ENCODE peak calls at places on chromosomes 3 and 15, in four cellular contexts. One of them, this sample, is unnamed.

GRCh38 chr15:77346637-77347036 is 73.3 kb downstream of the PEAK1 start:
- DNase-seq in natural killer cell: no peak
- DNase-seq in ovary: no peak
- DNase-seq in prostate gland: no peak
- DNase-seq in this sample: no peak

GRCh38 chr3:45807645-45808540 is 11.6 kb upstream of the SLC6A20 start:
- DNase-seq in prostate gland: no peak
- DNase-seq in ovary: no peak
- DNase-seq in natural killer cell: no peak
- DNase-seq in this sample: no peak

GRCh38 chr3:79846148-79846933 is 78.5 kb upstream of the ROBO1 start:
- DNase-seq in ovary: no peak
- DNase-seq in natural killer cell: no peak
- DNase-seq in prostate gland: no peak
- DNase-seq in this sample: no peak

GRCh38 chr3:29635888-29636287 is 355.0 kb downstream of the RBMS3 start:
- DNase-seq in prostate gland: no peak
- DNase-seq in natural killer cell: no peak
- DNase-seq in ovary: no peak
- DNase-seq in this sample: no peak

GRCh38 chr3:43001094-43001553 is 22.0 kb downstream of the GASK1A start:
- DNase-seq in prostate gland: peak; percentile 65
- DNase-seq in natural killer cell: no peak
- DNase-seq in ovary: peak; percentile 94
- DNase-seq in this sample: no peak

GRCh38 chr3:197753263-197753662 is 3.6 kb downstream of the FYTTD1 start:
- DNase-seq in natural killer cell: no peak
- DNase-seq in prostate gland: no peak
- DNase-seq in ovary: no peak
- DNase-seq in this sample: no peak

GRCh38 chr3:27224197-27224596 is 145.0 kb downstream of the NEK10 start:
- DNase-seq in prostate gland: no peak
- DNase-seq in ovary: no peak
- DNase-seq in natural killer cell: no peak
- DNase-seq in this sample: no peak

GRCh38 chr3:197406266-197406665 is 107.9 kb upstream of the DLG1 start:
- DNase-seq in ovary: no peak
- DNase-seq in natural killer cell: no peak
- DNase-seq in prostate gland: no peak
- DNase-seq in this sample: no peak

GRCh38 chr3:140537075-140537474 is 140.8 kb upstream of the TRIM42 start:
- DNase-seq in ovary: no peak
- DNase-seq in prostate gland: no peak
- DNase-seq in natural killer cell: no peak
- DNase-seq in this sample: no peak

GRCh38 chr3:105835606-105836005 is 33.2 kb downstream of the CBLB start:
- DNase-seq in natural killer cell: no peak
- DNase-seq in ovary: no peak
- DNase-seq in prostate gland: no peak
- DNase-seq in this sample: no peak

GRCh38 chr3:117589454-117589853 is 879.9 kb downstream of the TUSC7 start:
- DNase-seq in prostate gland: no peak
- DNase-seq in ovary: no peak
- DNase-seq in natural killer cell: no peak
- DNase-seq in this sample: no peak
- TF ChIP-seq CTCF in prostate gland: no peak
- TF ChIP-seq CTCF in ovary: no peak
- TF ChIP-seq CTCF in natural killer cell: no peak
- TF ChIP-seq CTCF in this sample: no peak

DNA sequence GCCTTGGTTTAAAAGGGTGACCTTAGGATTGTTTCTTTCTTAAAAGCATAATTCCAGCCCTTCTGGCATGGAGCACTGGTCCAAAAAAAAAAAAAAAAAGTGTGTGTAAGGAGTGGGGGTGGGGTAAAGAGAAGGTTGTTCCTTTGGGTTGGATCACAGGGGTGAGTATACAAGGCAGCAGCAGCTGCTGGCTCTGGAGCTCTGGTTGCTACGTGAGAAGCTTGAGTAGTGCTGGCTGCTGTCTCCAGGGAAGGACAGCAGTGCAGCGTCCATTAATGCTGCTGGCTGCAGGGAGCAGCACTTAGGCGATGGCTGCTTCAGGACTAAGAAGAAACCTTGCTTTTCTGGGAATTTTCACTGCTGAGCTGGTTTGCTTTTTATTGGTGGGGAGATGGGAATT is 2.3 kb downstream of the SETD5 start:
- DNase-seq in ovary: peak; percentile 74
- DNase-seq in prostate gland: peak; percentile 72
- DNase-seq in natural killer cell: no peak
- DNase-seq in this sample: no peak
- TF ChIP-seq CTCF in ovary: no peak
- TF ChIP-seq CTCF in prostate gland: no peak
- TF ChIP-seq CTCF in natural killer cell: no peak
- TF ChIP-seq CTCF in this sample: no peak

DNA sequence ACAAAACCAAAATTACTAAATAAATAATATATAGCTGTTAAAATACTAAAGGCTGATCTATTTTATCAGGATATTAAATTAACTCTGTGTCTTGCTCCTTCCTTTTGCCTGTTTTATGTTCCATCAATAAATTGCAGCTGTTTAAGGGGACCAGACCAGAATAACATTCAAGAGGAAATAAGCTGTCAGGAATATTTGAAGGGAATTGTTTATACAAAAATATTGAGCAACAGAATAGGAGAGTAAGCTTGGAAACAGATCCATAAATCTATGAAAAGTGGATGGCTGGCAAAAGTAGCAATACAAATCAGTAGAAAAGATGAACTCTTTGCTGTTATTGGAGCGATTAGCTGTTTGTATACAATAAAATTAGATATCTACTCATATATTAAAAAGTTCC is 36.1 kb upstream of the PLSCR2 start:
- DNase-seq in ovary: no peak
- DNase-seq in prostate gland: no peak
- DNase-seq in natural killer cell: no peak
- DNase-seq in this sample: no peak
- TF ChIP-seq CTCF in ovary: no peak
- TF ChIP-seq CTCF in prostate gland: no peak
- TF ChIP-seq CTCF in natural killer cell: no peak
- TF ChIP-seq CTCF in this sample: no peak

GRCh38 chr15:57646057-57646456 is 54.4 kb downstream of the MYZAP start:
- DNase-seq in prostate gland: no peak
- DNase-seq in natural killer cell: no peak
- DNase-seq in ovary: no peak
- DNase-seq in this sample: no peak

GRCh38 chr15:57639306-57639705 is 47.6 kb downstream of the MYZAP start:
- DNase-seq in prostate gland: no peak
- DNase-seq in ovary: no peak
- DNase-seq in natural killer cell: no peak
- DNase-seq in this sample: no peak

GRCh38 chr15:57635300-57635944 is 43.7 kb downstream of the MYZAP start:
- DNase-seq in prostate gland: peak; percentile 79
- DNase-seq in ovary: peak; percentile 58
- DNase-seq in natural killer cell: no peak
- DNase-seq in this sample: no peak

GRCh38 chr15:57637836-57638235 is 46.1 kb downstream of the MYZAP start:
- DNase-seq in prostate gland: no peak
- DNase-seq in ovary: no peak
- DNase-seq in natural killer cell: no peak
- DNase-seq in this sample: no peak

DNA sequence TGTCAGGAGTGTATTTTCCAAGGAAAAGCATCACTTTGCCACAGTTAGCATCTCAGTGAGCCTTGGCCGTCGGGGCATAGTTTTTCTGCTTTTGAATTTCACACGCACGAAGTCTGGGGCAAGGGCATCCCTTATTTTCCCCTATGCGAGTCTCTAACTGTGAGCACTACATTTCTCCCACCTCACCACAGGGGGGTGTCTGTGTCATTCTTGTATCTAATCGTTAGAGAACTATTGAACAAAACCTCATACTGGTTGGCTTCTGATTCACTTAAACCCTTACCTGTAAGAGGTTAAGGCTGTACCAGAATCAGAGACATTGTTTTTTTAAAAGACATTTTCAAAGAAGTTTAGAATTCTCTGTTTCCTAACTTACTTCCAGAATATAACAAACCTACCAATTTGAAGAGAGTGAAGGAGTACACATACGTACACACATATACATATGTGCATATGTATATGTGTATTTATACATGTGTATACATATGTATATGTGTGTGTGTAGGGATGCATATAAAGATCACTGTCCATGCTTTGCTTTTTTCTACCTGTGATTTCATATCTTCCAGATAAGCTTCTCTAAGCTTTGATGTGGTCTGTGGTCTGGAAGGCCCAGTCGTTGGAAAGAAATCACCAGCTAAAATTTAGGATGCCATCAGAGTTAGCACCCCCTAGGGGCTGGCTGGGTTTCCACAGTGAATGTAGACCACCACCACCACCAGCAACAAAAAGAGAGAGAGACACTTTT is 49.4 kb downstream of the MYZAP start:
- DNase-seq in ovary: no peak
- DNase-seq in natural killer cell: no peak
- DNase-seq in prostate gland: peak; percentile 25
- DNase-seq in this sample: no peak
- TF ChIP-seq CTCF in ovary: no peak
- TF ChIP-seq CTCF in natural killer cell: no peak
- TF ChIP-seq CTCF in prostate gland: peak; percentile 61
- TF ChIP-seq CTCF in this sample: no peak

GRCh38 chr15:51025454-51025846 is 69.3 kb downstream of the TNFAIP8L3 start:
- DNase-seq in prostate gland: no peak
- DNase-seq in ovary: no peak
- DNase-seq in natural killer cell: no peak
- DNase-seq in this sample: no peak

GRCh38 chr15:51030649-51031316 is 63.9 kb downstream of the TNFAIP8L3 start:
- DNase-seq in prostate gland: peak; percentile 66
- DNase-seq in ovary: no peak
- DNase-seq in natural killer cell: no peak
- DNase-seq in this sample: no peak

GRCh38 chr15:51023499-51023898 is 71.2 kb downstream of the TNFAIP8L3 start:
- DNase-seq in prostate gland: no peak
- DNase-seq in natural killer cell: no peak
- DNase-seq in ovary: no peak
- DNase-seq in this sample: no peak

GRCh38 chr15:51022206-51022605 is 72.5 kb downstream of the TNFAIP8L3 start:
- DNase-seq in natural killer cell: no peak
- DNase-seq in ovary: no peak
- DNase-seq in prostate gland: no peak
- DNase-seq in this sample: no peak

DNA sequence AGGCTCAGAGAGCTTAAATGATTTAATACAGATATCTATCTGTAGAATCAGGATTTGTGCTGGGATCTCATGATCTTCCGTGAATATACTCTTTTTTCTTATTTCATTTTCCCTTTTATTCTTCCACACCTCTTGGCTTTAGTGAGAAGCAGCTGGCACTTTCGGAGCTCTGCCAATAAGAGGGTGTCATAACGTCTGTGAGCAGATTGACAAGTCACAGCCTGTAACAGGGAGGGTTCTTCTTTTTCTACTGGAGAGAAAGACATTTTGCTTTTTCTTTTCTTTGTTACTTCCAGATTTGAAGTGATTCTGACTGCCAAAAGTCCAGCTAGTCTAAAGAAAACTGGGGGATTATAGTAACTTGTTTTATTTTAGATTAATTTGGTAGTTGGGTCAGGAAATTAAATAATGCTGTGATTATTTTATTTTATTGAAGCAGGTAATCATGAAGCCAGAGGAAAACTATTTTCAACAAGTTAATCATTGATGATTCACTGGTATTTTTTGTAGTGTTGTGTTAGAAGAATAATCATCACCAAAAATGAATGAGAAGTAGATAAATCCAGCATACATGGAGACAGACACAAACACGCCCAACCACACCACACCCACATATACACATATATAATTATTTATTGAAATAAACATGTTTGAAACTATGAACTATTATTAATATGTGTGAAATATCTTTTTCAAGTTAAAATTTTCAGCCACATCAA is 69.8 kb downstream of the TNFAIP8L3 start:
- DNase-seq in ovary: no peak
- DNase-seq in natural killer cell: no peak
- DNase-seq in prostate gland: peak; percentile 24
- DNase-seq in this sample: no peak
- TF ChIP-seq CTCF in ovary: no peak
- TF ChIP-seq CTCF in natural killer cell: no peak
- TF ChIP-seq CTCF in prostate gland: no peak
- TF ChIP-seq CTCF in this sample: no peak

GRCh38 chr3:194139085-194139976 is 3.4 kb downstream of the HES1 start:
- DNase-seq in natural killer cell: no peak
- DNase-seq in prostate gland: peak; percentile 77
- DNase-seq in ovary: no peak
- DNase-seq in this sample: no peak

GRCh38 chr3:194136519-194137313 is 768 bp downstream of the HES1 start:
- DNase-seq in ovary: peak; percentile 50
- DNase-seq in natural killer cell: peak; percentile 31
- DNase-seq in prostate gland: peak; percentile 46
- DNase-seq in this sample: peak; percentile 53

GRCh38 chr3:194138732-194139084 is 2.8 kb downstream of the HES1 start:
- DNase-seq in natural killer cell: no peak
- DNase-seq in ovary: no peak
- DNase-seq in prostate gland: no peak
- DNase-seq in this sample: no peak

GRCh38 chr3:194137314-194138097 is 1.6 kb downstream of the HES1 start:
- DNase-seq in natural killer cell: peak; percentile 65
- DNase-seq in ovary: peak; percentile 67
- DNase-seq in prostate gland: peak; percentile 62
- DNase-seq in this sample: peak; percentile 74

DNA sequence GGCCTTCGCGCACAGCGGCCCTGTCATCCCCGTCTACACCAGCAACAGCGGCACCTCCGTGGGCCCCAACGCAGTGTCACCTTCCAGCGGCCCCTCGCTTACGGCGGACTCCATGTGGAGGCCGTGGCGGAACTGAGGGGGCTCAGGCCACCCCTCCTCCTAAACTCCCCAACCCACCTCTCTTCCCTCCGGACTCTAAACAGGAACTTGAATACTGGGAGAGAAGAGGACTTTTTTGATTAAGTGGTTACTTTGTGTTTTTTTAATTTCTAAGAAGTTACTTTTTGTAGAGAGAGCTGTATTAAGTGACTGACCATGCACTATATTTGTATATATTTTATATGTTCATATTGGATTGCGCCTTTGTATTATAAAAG is 2.1 kb downstream of the HES1 start:
- DNase-seq in ovary: no peak
- DNase-seq in natural killer cell: no peak
- DNase-seq in prostate gland: no peak
- DNase-seq in this sample: no peak
- TF ChIP-seq CTCF in ovary: no peak
- TF ChIP-seq CTCF in natural killer cell: no peak
- TF ChIP-seq CTCF in prostate gland: no peak
- TF ChIP-seq CTCF in this sample: no peak

GRCh38 chr3:184306573-184306972 is 7.5 kb downstream of the PSMD2 start:
- DNase-seq in prostate gland: no peak
- DNase-seq in ovary: no peak
- DNase-seq in natural killer cell: no peak
- DNase-seq in this sample: no peak

GRCh38 chr3:184314363-184314699 is at the start of gene EIF4G1:
- DNase-seq in natural killer cell: peak; percentile 94
- DNase-seq in prostate gland: peak; percentile 93
- DNase-seq in ovary: peak; percentile 94
- DNase-seq in this sample: peak; percentile 92

GRCh38 chr3:184311633-184312032 is 2.8 kb upstream of the EIF4G1 start:
- DNase-seq in natural killer cell: no peak
- DNase-seq in ovary: no peak
- DNase-seq in prostate gland: no peak
- DNase-seq in this sample: no peak

GRCh38 chr3:184305577-184305976 is 6.5 kb downstream of the PSMD2 start:
- DNase-seq in prostate gland: no peak
- DNase-seq in natural killer cell: no peak
- DNase-seq in ovary: no peak
- DNase-seq in this sample: no peak

GRCh38 chr3:184308744-184309143 is 5.7 kb upstream of the EIF4G1 start:
- DNase-seq in prostate gland: no peak
- DNase-seq in natural killer cell: no peak
- DNase-seq in ovary: no peak
- DNase-seq in this sample: no peak
- TF ChIP-seq CTCF in prostate gland: no peak
- TF ChIP-seq CTCF in natural killer cell: no peak
- TF ChIP-seq CTCF in ovary: no peak
- TF ChIP-seq CTCF in this sample: no peak

This sample was measured in activated B cell treated with CpG ODN at 0.5 μM for 24 hours.